ENCODE peak calls at places on chromosomes 3 and 15, in nine cellular contexts. E, G, N, J, V, I, Q, K and R are unnamed samples.

GRCh38 chr15:78048410-78048946 is 29.0 kb downstream of the TBC1D2B start:
- DNase-seq in E (no peak), G (no peak), N (peak; percentile 36), J (no peak), V (peak; percentile 28), I (no peak), Q (no peak), K (no peak), R (no peak)

GRCh38 chr15:65824941-65825544 is 33.0 kb upstream of the DENND4A start:
- DNase-seq in E (peak; percentile 78), G (peak; percentile 46), N (no peak), J (peak; percentile 73), V (no peak), I (no peak), Q (no peak), K (no peak), R (no peak)

GRCh38 chr15:92724144-92724543 is 68.6 kb upstream of the FAM174B start:
- DNase-seq in E (no peak), G (no peak), N (no peak), J (no peak), V (no peak), I (no peak), Q (no peak), K (no peak), R (no peak)

GRCh38 chr3:55218577-55218976 is 268.5 kb downstream of the WNT5A start:
- DNase-seq in E (no peak), G (no peak), N (no peak), J (no peak), V (no peak), I (no peak), Q (no peak), K (no peak), R (no peak)

GRCh38 chr3:9208713-9209112 is 40.7 kb downstream of the SRGAP3 start:
- DNase-seq in E (no peak), G (no peak), N (no peak), J (no peak), V (no peak), I (no peak), Q (no peak), K (no peak), R (no peak)

GRCh38 chr15:92810418-92811138 is 89.5 kb upstream of the CHD2 start:
- DNase-seq in E (peak; percentile 84), G (peak; percentile 84), N (peak; percentile 75), J (peak; percentile 78), V (peak; percentile 77), I (peak; percentile 76), Q (no peak), K (peak; percentile 85), R (peak; percentile 83)

GRCh38 chr3:181711325-181712135 is at the start of gene SOX2:
- DNase-seq in E (peak; percentile 79), G (peak; percentile 59), N (no peak), J (peak; percentile 4), V (peak; percentile 83), I (peak; percentile 48), Q (peak; percentile 57), K (peak; percentile 45), R (peak; percentile 81)

GRCh38 chr15:58931985-58932384 is 1.5 kb downstream of the SLTM start:
- DNase-seq in E (no peak), G (peak; percentile 49), N (peak; percentile 20), J (peak; percentile 63), V (peak; percentile 67), I (peak; percentile 25), Q (peak; percentile 21), K (no peak), R (no peak)

GRCh38 chr15:77821188-77821958 is 188.7 kb upstream of the LINGO1 start:
- DNase-seq in E (no peak), G (peak; percentile 51), N (peak; percentile 44), J (peak; percentile 47), V (peak; percentile 76), I (peak; percentile 46), Q (peak; percentile 58), K (peak; percentile 20), R (no peak)

GRCh38 chr15:86588413-86588812 is 508.7 kb downstream of the AGBL1 start:
- DNase-seq in E (no peak), G (no peak), N (no peak), J (no peak), V (no peak), I (no peak), Q (no peak), K (no peak), R (no peak)

GRCh38 chr15:71599404-71600225 is 210.7 kb upstream of the NR2E3 start:
- DNase-seq in E (no peak), G (no peak), N (peak; percentile 29), J (no peak), V (peak; percentile 21), I (no peak), Q (no peak), K (no peak), R (no peak)

GRCh38 chr15:69158201-69158842 is 2.1 kb upstream of the GLCE start:
- DNase-seq in E (no peak), G (no peak), N (no peak), J (no peak), V (no peak), I (no peak), Q (no peak), K (no peak), R (no peak)

GRCh38 chr15:79195802-79196201 is 86.7 kb upstream of the ANKRD34C start:
- DNase-seq in E (no peak), G (no peak), N (no peak), J (no peak), V (no peak), I (no peak), Q (no peak), K (no peak), R (no peak)

GRCh38 chr3:117921908-117922456 is 1112.7 kb downstream of the IGSF11 start:
- DNase-seq in E (no peak), G (no peak), N (no peak), J (no peak), V (no peak), I (no peak), Q (no peak), K (no peak), R (no peak)

GRCh38 chr3:126927846-126928245 is 55.1 kb upstream of the PLXNA1 start:
- DNase-seq in E (peak; percentile 27), G (no peak), N (no peak), J (no peak), V (no peak), I (no peak), Q (no peak), K (no peak), R (peak; percentile 46)
- TF ChIP-seq POLR2A in E (no peak), G (no peak), N (no peak), J (no peak), V (no peak), I (no peak), Q (no peak), K (no peak), R (no peak)

DNA sequence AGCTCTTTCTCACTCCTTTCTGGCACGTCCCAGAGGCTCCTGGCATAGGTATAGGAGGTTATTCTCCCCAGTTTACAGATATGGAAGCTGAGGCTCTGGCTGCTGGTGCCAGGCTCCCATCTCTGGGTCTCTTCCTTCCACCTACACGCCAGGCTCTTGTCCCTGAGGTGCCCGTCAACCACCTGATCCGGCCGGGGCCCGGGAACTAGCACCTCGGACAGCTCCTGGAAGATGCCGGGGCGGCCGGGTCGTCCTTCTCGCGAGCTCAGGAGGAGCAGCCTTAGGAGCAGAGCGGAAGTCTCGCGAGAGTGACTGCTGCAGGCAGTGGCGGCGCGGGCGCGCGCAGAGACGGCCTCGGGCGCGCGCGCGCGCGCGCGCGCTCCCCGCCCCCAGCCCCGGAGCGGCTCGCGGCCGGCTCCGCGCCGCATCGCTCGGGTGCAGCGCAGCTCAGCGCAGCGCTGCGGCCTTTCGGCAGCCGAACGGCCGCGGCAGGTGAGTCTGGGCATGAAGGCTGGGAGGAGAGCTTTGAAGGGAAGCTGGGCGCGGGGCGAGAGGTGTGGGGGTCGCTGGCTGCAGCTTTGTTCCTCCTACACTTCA is at the start of gene SCAMP5:
- DNase-seq in E (peak; percentile 96), G (peak; percentile 99), N (peak; percentile 92), J (peak; percentile 93), V (peak; percentile 99), I (peak; percentile 95), Q (peak; percentile 96), K (peak; percentile 84), R (peak; percentile 94)
- TF ChIP-seq POLR2A in E (no peak), G (peak; percentile 71), N (no peak), J (no peak), V (no peak), I (no peak), Q (no peak), K (no peak), R (no peak)

DNA sequence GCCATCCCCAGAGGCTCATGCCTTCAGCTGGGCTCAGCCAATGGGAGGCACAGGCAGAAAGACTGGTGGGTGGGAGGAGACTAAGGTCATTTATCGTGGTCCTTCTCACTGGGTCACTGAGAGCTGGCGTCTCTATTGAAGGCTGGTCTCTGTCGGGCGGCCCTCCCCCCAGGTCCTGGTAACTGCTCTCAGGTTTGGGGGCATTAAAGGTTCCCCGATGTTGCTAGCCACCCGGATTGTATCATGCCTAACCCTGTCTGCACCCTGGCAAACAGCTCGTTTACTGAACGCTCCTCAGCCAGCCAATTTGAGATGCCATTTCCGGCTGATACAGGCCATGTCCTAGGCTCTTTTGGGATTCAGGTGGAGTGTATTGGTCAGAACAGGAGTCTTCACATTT is 10.5 kb downstream of the SELENOS start:
- DNase-seq in E (no peak), G (no peak), N (no peak), J (no peak), V (no peak), I (no peak), Q (no peak), K (no peak), R (no peak)
- TF ChIP-seq POLR2A in E (no peak), G (no peak), N (no peak), J (peak; percentile 9), V (no peak), I (no peak), Q (no peak), K (no peak), R (no peak)

DNA sequence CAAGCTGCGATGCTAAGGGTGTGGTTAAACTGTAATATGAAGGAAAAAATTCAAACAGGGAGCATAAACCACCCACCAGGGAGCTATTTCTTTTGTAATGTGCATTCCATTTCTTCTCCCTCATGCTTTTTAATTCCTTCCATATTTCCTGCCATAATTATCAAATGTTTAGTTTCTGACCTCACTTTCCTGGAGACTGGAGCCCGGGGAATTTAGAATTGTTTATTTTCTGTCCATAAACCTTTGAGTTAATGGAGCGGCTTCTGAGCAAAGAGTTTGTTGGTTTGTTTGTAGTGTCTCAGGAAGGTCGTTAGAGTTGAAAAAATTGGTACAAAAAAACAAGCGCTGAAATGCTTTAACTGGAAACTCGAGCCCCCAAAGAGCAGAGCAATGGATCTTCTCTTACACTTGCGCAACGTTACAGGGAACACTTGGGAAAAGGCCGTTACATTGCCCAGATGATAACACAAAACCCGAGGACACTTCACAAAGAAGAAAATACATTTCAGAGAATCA is 1.0 kb downstream of the FSTL1 start:
- DNase-seq in E (peak; percentile 75), G (no peak), N (no peak), J (peak; percentile 71), V (no peak), I (no peak), Q (no peak), K (no peak), R (no peak)
- TF ChIP-seq POLR2A in E (no peak), G (no peak), N (no peak), J (no peak), V (no peak), I (no peak), Q (no peak), K (no peak), R (no peak)